ENCODE peak calls at places on chromosomes 3 and 15, in nine cellular contexts. W is AG04450; O is astrocyte of the spinal cord; D is dorsolateral prefrontal cortex; B is pancreas; G is CD4-positive, alpha-beta memory T cell; F is transverse colon; M is cardiac fibroblast; P is GM12865. X is an unnamed sample.

GRCh38 chr3:69370156-69370944 is 15.5 kb downstream of the FRMD4B start:
- DNase-seq in W (no peak), O (peak), D (peak), B (peak), G (peak), F (peak), M (peak), P (peak), X (peak)

GRCh38 chr3:167084566-167084965 is 295.5 kb downstream of the ZBBX start:
- DNase-seq in W (no peak), O (no peak), D (no peak), B (no peak), G (no peak), F (no peak), M (no peak), P (no peak), X (no peak)

GRCh38 chr3:8500966-8501365 is 657 bp upstream of the LMCD1 start:
- DNase-seq in W (no peak), O (no peak), D (no peak), B (no peak), G (no peak), F (no peak), M (no peak), P (no peak), X (no peak)

GRCh38 chr3:106423321-106424225 is 554.8 kb upstream of the CBLB start:
- DNase-seq in W (no peak), O (peak), D (no peak), B (no peak), G (no peak), F (no peak), M (peak), P (peak), X (no peak)

GRCh38 chr3:103127737-103128136 is 692.9 kb downstream of the ZPLD1 start:
- DNase-seq in W (no peak), O (peak), D (no peak), B (no peak), G (no peak), F (no peak), M (no peak), P (peak), X (no peak)

GRCh38 chr3:122362026-122362425 is 21.0 kb downstream of the MIX23 start:
- DNase-seq in W (no peak), O (no peak), D (no peak), B (no peak), G (no peak), F (no peak), M (no peak), P (no peak), X (no peak)

GRCh38 chr3:19576343-19576742 is 357.7 kb downstream of the EFHB start:
- DNase-seq in W (no peak), O (no peak), D (no peak), B (no peak), G (no peak), F (no peak), M (no peak), P (no peak), X (no peak)

GRCh38 chr3:45969152-45969551 is 25.9 kb downstream of the CXCR6 start:
- DNase-seq in W (no peak), O (no peak), D (no peak), B (no peak), G (no peak), F (no peak), M (no peak), P (no peak), X (no peak)

GRCh38 chr3:113867506-113867905 is 28.9 kb downstream of the GRAMD1C start:
- DNase-seq in W (peak), O (peak), D (no peak), B (no peak), G (no peak), F (no peak), M (peak), P (no peak), X (no peak)

GRCh38 chr3:191743283-191743682 is 282.3 kb downstream of the PYDC2 start:
- DNase-seq in W (no peak), O (no peak), D (no peak), B (no peak), G (no peak), F (no peak), M (no peak), P (no peak), X (no peak)

GRCh38 chr3:109480014-109480413 is 142.7 kb upstream of the DPPA4 start:
- DNase-seq in W (no peak), O (no peak), D (no peak), B (no peak), G (no peak), F (no peak), M (no peak), P (no peak), X (no peak)

GRCh38 chr15:33912326-33912725 is 56.0 kb upstream of the CHRM5 start:
- DNase-seq in W (no peak), O (no peak), D (no peak), B (no peak), G (no peak), F (no peak), M (no peak), P (no peak), X (no peak)

GRCh38 chr3:159845737-159846136 is 142.9 kb upstream of the IL12A start:
- DNase-seq in W (no peak), O (no peak), D (peak), B (no peak), G (no peak), F (no peak), M (no peak), P (no peak), X (no peak)

GRCh38 chr3:88000853-88001252 is 58.0 kb downstream of the CGGBP1 start:
- DNase-seq in W (no peak), O (peak), D (no peak), B (no peak), G (no peak), F (peak), M (peak), P (no peak), X (no peak)

GRCh38 chr3:179324270-179324754 is 1.5 kb downstream of the ZNF639 start:
- DNase-seq in W (no peak), O (peak), D (no peak), B (no peak), G (peak), F (no peak), M (peak), P (peak), X (no peak)

GRCh38 chr3:12658593-12659058 is 5.3 kb downstream of the RAF1 start:
- DNase-seq in W (no peak), O (peak), D (no peak), B (no peak), G (no peak), F (no peak), M (peak), P (no peak), X (no peak)

GRCh38 chr15:64599716-64600115 is 139.3 kb downstream of the ZNF609 start:
- DNase-seq in W (no peak), O (peak), D (no peak), B (no peak), G (no peak), F (no peak), M (peak), P (no peak), X (no peak)

GRCh38 chr15:64596701-64597468 is 136.5 kb downstream of the ZNF609 start:
- DNase-seq in W (no peak), O (peak), D (peak), B (peak), G (peak), F (no peak), M (peak), P (peak), X (no peak)

GRCh38 chr15:64600794-64601193 is 140.4 kb downstream of the ZNF609 start:
- DNase-seq in W (no peak), O (no peak), D (no peak), B (no peak), G (no peak), F (no peak), M (no peak), P (no peak), X (no peak)

GRCh38 chr15:64599226-64599625 is 138.8 kb downstream of the ZNF609 start:
- DNase-seq in W (no peak), O (no peak), D (no peak), B (no peak), G (no peak), F (no peak), M (no peak), P (no peak), X (no peak)

DNA sequence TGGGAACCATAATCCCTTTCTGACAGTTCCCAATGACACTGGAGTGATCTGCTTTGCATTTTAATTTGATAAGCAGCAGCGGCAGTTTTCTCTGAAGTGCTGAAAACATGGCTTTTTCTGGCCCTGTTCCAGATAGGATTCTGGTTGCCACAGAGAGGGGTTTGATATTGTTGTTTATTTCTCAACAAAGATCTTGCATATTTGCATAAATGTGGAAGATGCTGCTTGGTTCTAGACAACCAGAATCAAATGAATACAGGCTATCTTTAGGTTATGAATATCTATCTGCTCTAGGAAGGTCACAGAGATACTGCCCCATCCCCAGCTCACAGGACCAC is 137.1 kb downstream of the ZNF609 start:
- DNase-seq in W (no peak), O (no peak), D (no peak), B (no peak), G (peak), F (no peak), M (no peak), P (no peak), X (no peak)
- H3K4me3 ChIP-seq in W (no peak), O (no peak), D (peak), B (no peak), G (no peak), F (no peak), M (no peak), P (no peak), X (no peak)

DNA sequence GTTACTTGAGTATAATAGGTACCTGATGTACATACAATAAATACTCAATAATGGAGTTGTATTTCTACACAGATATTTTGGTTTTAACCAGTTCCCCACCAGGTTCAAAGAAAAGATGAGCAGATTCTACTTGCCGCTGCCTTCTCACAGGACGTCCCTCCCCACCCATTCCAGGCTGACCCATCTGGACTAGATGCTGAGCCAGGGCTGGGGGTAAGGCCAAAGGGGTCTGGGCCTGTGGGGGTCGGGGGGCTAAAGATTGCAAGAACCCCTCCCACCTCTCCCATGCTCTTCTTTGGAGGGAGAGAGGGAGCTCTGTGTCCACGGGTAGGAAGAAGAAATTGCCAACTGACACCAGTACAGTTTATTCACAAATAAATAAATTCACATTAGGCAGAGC is 1.5 kb downstream of the MESP1 start:
- DNase-seq in W (no peak), O (no peak), D (no peak), B (no peak), G (no peak), F (no peak), M (no peak), P (no peak), X (no peak)
- H3K4me3 ChIP-seq in W (no peak), O (no peak), D (peak), B (no peak), G (no peak), F (peak), M (no peak), P (no peak), X (no peak)

GRCh38 chr3:28125342-28125741 is 116.1 kb upstream of the CMC1 start:
- DNase-seq in W (no peak), O (no peak), D (no peak), B (no peak), G (no peak), F (no peak), M (no peak), P (no peak), X (no peak)

GRCh38 chr3:28118087-28118486 is 123.3 kb upstream of the CMC1 start:
- DNase-seq in W (no peak), O (no peak), D (no peak), B (no peak), G (no peak), F (no peak), M (no peak), P (no peak), X (no peak)

GRCh38 chr3:28117598-28117997 is 123.8 kb upstream of the CMC1 start:
- DNase-seq in W (no peak), O (no peak), D (no peak), B (no peak), G (no peak), F (no peak), M (no peak), P (no peak), X (no peak)

GRCh38 chr3:28124882-28125281 is 116.5 kb upstream of the CMC1 start:
- DNase-seq in W (no peak), O (no peak), D (no peak), B (no peak), G (no peak), F (no peak), M (no peak), P (peak), X (no peak)

GRCh38 chr3:28122227-28122626 is 119.2 kb upstream of the CMC1 start:
- DNase-seq in W (no peak), O (peak), D (no peak), B (no peak), G (no peak), F (no peak), M (peak), P (no peak), X (no peak)
- H3K4me3 ChIP-seq in W (no peak), O (no peak), D (no peak), B (no peak), G (no peak), F (no peak), M (no peak), P (no peak), X (no peak)

GRCh38 chr3:112417696-112418318 is 81.5 kb downstream of the BTLA start:
- DNase-seq in W (no peak), O (no peak), D (no peak), B (no peak), G (no peak), F (no peak), M (no peak), P (no peak), X (no peak)
- H3K4me3 ChIP-seq in W (no peak), O (no peak), D (no peak), B (no peak), G (no peak), F (no peak), M (no peak), P (no peak), X (no peak)

GRCh38 chr3:143771258-143771657 is 77.0 kb downstream of the SLC9A9 start:
- DNase-seq in W (no peak), O (no peak), D (no peak), B (no peak), G (no peak), F (no peak), M (peak), P (no peak), X (no peak)

GRCh38 chr3:143769663-143770062 is 78.6 kb downstream of the SLC9A9 start:
- DNase-seq in W (peak), O (peak), D (no peak), B (no peak), G (no peak), F (no peak), M (peak), P (no peak), X (no peak)

GRCh38 chr3:143771939-143772338 is 76.3 kb downstream of the SLC9A9 start:
- DNase-seq in W (no peak), O (no peak), D (no peak), B (no peak), G (no peak), F (no peak), M (no peak), P (no peak), X (no peak)

GRCh38 chr3:143775401-143775970 is 72.8 kb downstream of the SLC9A9 start:
- DNase-seq in W (no peak), O (peak), D (no peak), B (no peak), G (peak), F (no peak), M (peak), P (peak), X (peak)
- H3K4me3 ChIP-seq in W (no peak), O (no peak), D (peak), B (no peak), G (no peak), F (no peak), M (no peak), P (no peak), X (no peak)

DNA sequence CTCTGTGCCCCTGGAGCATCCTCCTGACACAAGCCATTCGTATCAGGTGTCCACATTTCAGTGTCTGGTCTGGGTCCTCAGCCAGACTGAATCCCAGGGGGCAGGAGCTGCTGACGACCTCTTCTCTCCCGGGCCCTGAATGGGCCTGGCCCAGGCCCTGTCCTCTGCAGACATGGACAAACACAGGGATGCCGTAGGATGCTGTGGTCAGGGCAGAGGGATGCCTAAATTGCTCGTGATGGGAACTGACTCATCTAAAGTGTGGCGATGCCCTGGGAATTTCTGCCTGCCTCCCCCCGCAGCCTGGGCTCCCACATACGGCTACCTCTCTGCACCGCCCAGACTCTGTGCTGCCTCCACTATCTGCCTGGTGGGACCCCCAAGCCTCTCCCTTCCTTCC is 58.5 kb upstream of the CTSH start:
- DNase-seq in W (no peak), O (no peak), D (no peak), B (no peak), G (no peak), F (no peak), M (peak), P (no peak), X (no peak)
- H3K4me3 ChIP-seq in W (no peak), O (no peak), D (no peak), B (no peak), G (no peak), F (no peak), M (no peak), P (no peak), X (no peak)

GRCh38 chr3:189172668-189173419 is 1.1 kb downstream of the TPRG1 start:
- DNase-seq in W (no peak), O (no peak), D (no peak), B (no peak), G (no peak), F (no peak), M (no peak), P (no peak), X (no peak)
- H3K4me3 ChIP-seq in W (no peak), O (no peak), D (no peak), B (no peak), G (no peak), F (no peak), M (no peak), P (no peak), X (no peak)

X was measured in mucosa of descending colon.